ENCODE peak calls at places on chromosomes 6 and 20, in five cellular contexts. S, Z, V, N and Q are unnamed samples. For H3K9me3, the result is how much of the 10 kb centered on the place peaks cover.

GRCh38 chr6:42449917-42450313 is 1.8 kb downstream of the TRERF1 start:
- DNase-seq in S (no peak), Z (peak), V (no peak), N (no peak), Q (no peak)

GRCh38 chr6:42960243-42961019 is at the start of gene GNMT:
- DNase-seq in S (peak), Z (no peak), V (peak), N (peak), Q (peak)

GRCh38 chr20:1307171-1307570 is 21.8 kb downstream of the SDCBP2 start:
- DNase-seq in S (no peak), Z (no peak), V (no peak), N (no peak), Q (no peak)

GRCh38 chr6:160992323-160993314 is 1.1 kb downstream of the MAP3K4 start:
- DNase-seq in S (no peak), Z (peak), V (peak), N (peak), Q (peak)

GRCh38 chr6:16058188-16058780 is 70.6 kb upstream of the MYLIP start:
- DNase-seq in S (no peak), Z (no peak), V (no peak), N (no peak), Q (no peak)

GRCh38 chr6:3850451-3851203 is 1.5 kb downstream of the FAM50B start:
- DNase-seq in S (no peak), Z (no peak), V (no peak), N (no peak), Q (peak)

GRCh38 chr20:40956503-40956902 is 72.1 kb upstream of the TOP1 start:
- DNase-seq in S (no peak), Z (no peak), V (no peak), N (no peak), Q (no peak)

GRCh38 chr6:163355471-163355991 is 59.0 kb upstream of the QKI start:
- DNase-seq in S (peak), Z (no peak), V (peak), N (peak), Q (no peak)

GRCh38 chr6:14250573-14250972 is 133.0 kb downstream of the CD83 start:
- DNase-seq in S (no peak), Z (no peak), V (no peak), N (no peak), Q (no peak)

GRCh38 chr20:13677241-13677640 is 38.5 kb upstream of the TASP1 start:
- DNase-seq in S (no peak), Z (no peak), V (no peak), N (no peak), Q (no peak)

GRCh38 chr6:14571728-14572127 is 454.2 kb downstream of the CD83 start:
- DNase-seq in S (no peak), Z (no peak), V (no peak), N (no peak), Q (no peak)

GRCh38 chr20:49245921-49246740 is 26.9 kb downstream of the DDX27 start:
- DNase-seq in S (no peak), Z (peak), V (no peak), N (peak), Q (no peak)

GRCh38 chr6:57324538-57324937 is 7.1 kb downstream of the PRIM2 start:
- DNase-seq in S (no peak), Z (peak), V (no peak), N (peak), Q (no peak)

GRCh38 chr6:15441215-15441868 is 195.5 kb downstream of the JARID2 start:
- DNase-seq in S (no peak), Z (peak), V (peak), N (peak), Q (no peak)

GRCh38 chr6:44064089-44064947 is 62.9 kb downstream of the MRPL14 start:
- DNase-seq in S (peak), Z (no peak), V (peak), N (peak), Q (no peak)

GRCh38 chr6:89013463-89013862 is 50.0 kb upstream of the RNGTT start:
- DNase-seq in S (no peak), Z (peak), V (no peak), N (no peak), Q (no peak)

GRCh38 chr20:57439993-57440392 is 48.8 kb downstream of the RBM38 start:
- DNase-seq in S (no peak), Z (no peak), V (no peak), N (no peak), Q (no peak)

GRCh38 chr6:138817799-138818198 is 21.9 kb downstream of the ECT2L start:
- DNase-seq in S (no peak), Z (no peak), V (no peak), N (peak), Q (no peak)

GRCh38 chr6:26240981-26241770 is 123.8 kb upstream of the BTN3A2 start:
- DNase-seq in S (no peak), Z (no peak), V (peak), N (peak), Q (no peak)

GRCh38 chr6:24981385-24981758 is 45.6 kb upstream of the RIPOR2 start:
- DNase-seq in S (no peak), Z (no peak), V (no peak), N (peak), Q (no peak)

GRCh38 chr6:111221804-111222203 is 134.5 kb downstream of the SLC16A10 start:
- DNase-seq in S (no peak), Z (no peak), V (no peak), N (no peak), Q (no peak)

GRCh38 chr6:19873031-19873430 is 35.9 kb downstream of the ID4 start:
- DNase-seq in S (no peak), Z (no peak), V (no peak), N (no peak), Q (no peak)

GRCh38 chr20:36366623-36367369 is 60.7 kb downstream of the DLGAP4 start:
- DNase-seq in S (no peak), Z (no peak), V (no peak), N (no peak), Q (no peak)

GRCh38 chr20:55132523-55132922 is 657.1 kb downstream of the DOK5 start:
- DNase-seq in S (no peak), Z (no peak), V (no peak), N (no peak), Q (no peak)

GRCh38 chr20:55140631-55141030 is 665.2 kb downstream of the DOK5 start:
- DNase-seq in S (no peak), Z (no peak), V (no peak), N (no peak), Q (no peak)

GRCh38 chr20:55139173-55139765 is 663.9 kb downstream of the DOK5 start:
- DNase-seq in S (no peak), Z (no peak), V (no peak), N (no peak), Q (no peak)

GRCh38 chr20:55135923-55136322 is 660.5 kb downstream of the DOK5 start:
- DNase-seq in S (no peak), Z (no peak), V (no peak), N (no peak), Q (no peak)
- H3K9me3 ChIP-seq in S (under half), Z (under half), V (under half), N (under half), Q (under half)

GRCh38 chr6:63553208-63553607 is 19.1 kb upstream of the LOC128125822 start:
- DNase-seq in S (no peak), Z (no peak), V (no peak), N (no peak), Q (no peak)
- H3K9me3 ChIP-seq in S (under half), Z (under half), V (under half), N (under half), Q (under half)

GRCh38 chr6:113719545-113719944 is 137.6 kb upstream of the MARCKS start:
- DNase-seq in S (no peak), Z (no peak), V (no peak), N (no peak), Q (no peak)
- H3K9me3 ChIP-seq in S (under half), Z (under half), V (under half), N (under half), Q (under half)

GRCh38 chr20:62616728-62617621 is 25.3 kb upstream of the SLCO4A1 start:
- DNase-seq in S (no peak), Z (peak), V (peak), N (peak), Q (peak)
- H3K9me3 ChIP-seq in S (under half), Z (under half), V (under half), N (under half), Q (under half)

GRCh38 chr6:9704989-9705388 is 709.9 kb downstream of the TFAP2A start:
- DNase-seq in S (no peak), Z (no peak), V (no peak), N (no peak), Q (no peak)

GRCh38 chr6:9710574-9710973 is 704.3 kb downstream of the TFAP2A start:
- DNase-seq in S (no peak), Z (no peak), V (no peak), N (no peak), Q (no peak)

GRCh38 chr6:9711313-9711712 is 703.6 kb downstream of the TFAP2A start:
- DNase-seq in S (no peak), Z (no peak), V (no peak), N (no peak), Q (no peak)

GRCh38 chr6:9708600-9708999 is 706.3 kb downstream of the TFAP2A start:
- DNase-seq in S (no peak), Z (no peak), V (no peak), N (no peak), Q (no peak)
- H3K9me3 ChIP-seq in S (under half), Z (under half), V (under half), N (under half), Q (under half)

GRCh38 chr6:40205004-40205403 is 270.7 kb upstream of the MOCS1 start:
- DNase-seq in S (no peak), Z (no peak), V (no peak), N (no peak), Q (no peak)
- H3K9me3 ChIP-seq in S (under half), Z (under half), V (under half), N (under half), Q (under half)

DNA sequence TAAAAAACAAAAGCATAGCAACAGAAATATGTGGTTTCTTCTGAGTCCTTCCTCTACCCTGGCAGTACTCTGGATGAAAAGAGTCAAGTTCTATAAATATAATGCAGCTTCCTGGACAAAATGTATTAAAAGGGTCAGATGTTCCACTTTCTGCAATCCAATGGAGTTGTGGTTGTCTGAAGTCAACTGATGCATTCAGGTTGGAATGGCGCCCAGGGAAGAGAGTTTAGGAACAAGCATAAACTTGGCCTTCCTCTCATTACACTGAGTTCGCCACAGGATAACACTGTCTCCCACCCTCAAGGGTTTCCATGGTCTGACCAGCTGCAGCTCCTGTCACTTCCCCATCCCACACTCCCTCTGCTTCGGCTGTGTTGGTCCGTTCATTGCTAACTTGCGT is 66.4 kb downstream of the PLEKHG1 start:
- DNase-seq in S (no peak), Z (no peak), V (no peak), N (no peak), Q (no peak)
- H3K9me3 ChIP-seq in S (under half), Z (under half), V (under half), N (under half), Q (under half)

GRCh38 chr6:159483259-159483658 is 209.8 kb downstream of the SOD2 start:
- DNase-seq in S (no peak), Z (no peak), V (no peak), N (no peak), Q (no peak)

GRCh38 chr6:159480471-159480870 is 212.6 kb downstream of the SOD2 start:
- DNase-seq in S (no peak), Z (no peak), V (no peak), N (no peak), Q (no peak)
- H3K9me3 ChIP-seq in S (under half), Z (under half), V (under half), N (under half), Q (under half)

GRCh38 chr20:56274156-56274555 is 25.6 kb downstream of the MC3R start:
- DNase-seq in S (no peak), Z (no peak), V (no peak), N (no peak), Q (no peak)

GRCh38 chr20:56273491-56273890 is 25.0 kb downstream of the MC3R start:
- DNase-seq in S (no peak), Z (no peak), V (no peak), N (no peak), Q (no peak)

GRCh38 chr20:56271974-56272373 is 23.4 kb downstream of the MC3R start:
- DNase-seq in S (no peak), Z (no peak), V (no peak), N (no peak), Q (no peak)

GRCh38 chr20:56268536-56268935 is 20.0 kb downstream of the MC3R start:
- DNase-seq in S (no peak), Z (no peak), V (no peak), N (no peak), Q (no peak)
- H3K9me3 ChIP-seq in S (under half), Z (under half), V (under half), N (under half), Q (under half)

GRCh38 chr6:170162771-170163404 is 128.0 kb downstream of the DLL1 start:
- DNase-seq in S (no peak), Z (no peak), V (no peak), N (no peak), Q (no peak)

GRCh38 chr6:170165501-170166117 is 125.3 kb downstream of the DLL1 start:
- DNase-seq in S (no peak), Z (no peak), V (no peak), N (no peak), Q (no peak)

GRCh38 chr6:170163405-170164170 is 127.3 kb downstream of the DLL1 start:
- DNase-seq in S (no peak), Z (no peak), V (no peak), N (no peak), Q (no peak)

GRCh38 chr6:170165085-170165484 is 125.8 kb downstream of the DLL1 start:
- DNase-seq in S (no peak), Z (no peak), V (no peak), N (no peak), Q (no peak)

DNA sequence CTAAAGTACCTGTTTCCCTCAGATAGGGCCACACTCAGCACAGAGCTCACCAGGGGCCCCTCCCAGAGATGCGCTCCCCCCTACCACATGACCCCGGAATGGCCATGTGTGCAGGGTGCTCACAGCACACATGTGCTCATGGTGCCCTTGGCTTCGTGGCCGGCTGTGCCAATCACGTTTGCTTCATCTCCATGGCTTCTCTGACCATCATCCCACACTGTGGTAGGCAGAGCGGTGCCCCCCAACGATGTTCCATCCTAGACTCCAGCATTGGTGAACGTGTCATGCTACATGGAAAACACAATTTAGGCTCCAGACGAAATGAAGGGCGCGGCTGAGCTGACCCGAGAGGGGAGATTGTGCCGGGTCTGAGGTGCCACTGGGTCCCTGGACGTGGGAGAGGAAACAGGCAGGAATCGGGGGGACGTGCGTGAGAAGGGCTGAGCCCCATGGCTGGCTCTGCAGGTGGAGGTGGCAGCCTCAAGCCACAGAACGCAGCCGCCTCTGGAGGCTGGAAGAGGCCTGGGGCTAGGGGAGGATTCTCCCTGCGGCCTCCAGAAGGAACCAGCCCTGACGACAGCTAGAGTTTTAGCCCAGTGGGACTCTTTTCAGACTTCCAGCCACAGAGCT is 126.5 kb downstream of the DLL1 start:
- DNase-seq in S (no peak), Z (no peak), V (no peak), N (no peak), Q (no peak)
- H3K9me3 ChIP-seq in S (under half), Z (under half), V (under half), N (under half), Q (under half)